ENCODE peak calls at places on chromosomes 7 and 10, in eight cellular contexts. D is kidney epithelial cell; L is kidney tubule cell; S is activated naive CD8-positive, alpha-beta T cell treated with anti-CD3 and anti-CD28 coated beads for 36 hours; W is GM03348; M is hippocampal formation; T is HEK293T; U is amniotic stem cell. Y is an unnamed sample.

GRCh38 chr7:131057015-131057518 is 270.6 kb upstream of the MKLN1 start:
- DNase-seq in T (no peak), D (peak), W (peak), L (no peak), M (peak), U (peak), S (no peak), Y (peak)

GRCh38 chr10:5014936-5015335 is 11.3 kb upstream of the AKR1C2 start:
- DNase-seq in D (no peak), T (no peak), S (no peak), M (no peak), W (no peak), U (no peak), L (peak), Y (no peak)

GRCh38 chr7:49500741-49501140 is 272.7 kb upstream of the VWC2 start:
- DNase-seq in W (no peak), D (no peak), L (no peak), S (no peak), M (no peak), T (no peak), U (no peak), Y (no peak)

GRCh38 chr7:41708621-41709358 is 5.9 kb upstream of the INHBA start:
- DNase-seq in S (no peak), D (no peak), L (no peak), W (no peak), T (no peak), M (no peak), U (no peak), Y (no peak)

GRCh38 chr7:4216016-4216415 is 466.1 kb upstream of the FOXK1 start:
- DNase-seq in T (no peak), M (no peak), U (no peak), D (no peak), S (no peak), L (no peak), W (no peak), Y (peak)

GRCh38 chr7:139431459-139431858 is 52.0 kb downstream of the KLRG2 start:
- DNase-seq in S (no peak), D (no peak), L (no peak), M (no peak), U (no peak), T (no peak), W (no peak), Y (no peak)

GRCh38 chr10:104274762-104275721 is 6.1 kb downstream of the GSTO2 start:
- DNase-seq in S (peak), M (no peak), U (no peak), T (peak), W (peak), D (no peak), L (peak), Y (peak)

GRCh38 chr7:131225619-131226101 is 102.0 kb upstream of the MKLN1 start:
- DNase-seq in L (peak), T (no peak), U (no peak), S (no peak), W (no peak), M (no peak), D (peak), Y (peak)

GRCh38 chr7:74284781-74285259 is 4.4 kb upstream of the CLIP2 start:
- DNase-seq in L (no peak), U (no peak), W (no peak), T (no peak), S (no peak), M (no peak), D (no peak), Y (no peak)

GRCh38 chr7:2792856-2793487 is 51.1 kb downstream of the GNA12 start:
- DNase-seq in T (no peak), W (no peak), U (no peak), S (no peak), L (no peak), D (no peak), M (no peak), Y (no peak)

GRCh38 chr10:42753507-42754154 is 29.0 kb upstream of the BMS1 start:
- DNase-seq in L (no peak), S (peak), W (peak), U (no peak), D (no peak), M (no peak), T (peak), Y (no peak)

GRCh38 chr7:32088336-32088975 is 18.2 kb upstream of the PDE1C start:
- DNase-seq in W (no peak), U (no peak), M (no peak), L (no peak), S (no peak), D (peak), T (no peak), Y (no peak)

GRCh38 chr7:36971515-36972139 is 247.3 kb upstream of the AOAH start:
- DNase-seq in W (no peak), S (no peak), U (no peak), M (no peak), L (peak), T (no peak), D (no peak), Y (no peak)

GRCh38 chr10:10330481-10330880 is 687.2 kb upstream of the CELF2 start:
- DNase-seq in M (no peak), T (no peak), L (no peak), U (no peak), D (no peak), S (no peak), W (no peak), Y (no peak)

GRCh38 chr10:117132751-117133231 is 5.3 kb downstream of the VAX1 start:
- DNase-seq in M (no peak), L (no peak), S (no peak), D (no peak), U (no peak), W (no peak), T (no peak), Y (no peak)

GRCh38 chr10:110436554-110437350 is 61.0 kb upstream of the DUSP5 start:
- DNase-seq in M (no peak), L (no peak), S (no peak), U (no peak), D (no peak), T (no peak), W (no peak), Y (no peak)

GRCh38 chr7:45684910-45685618 is 110.9 kb downstream of the ADCY1 start:
- DNase-seq in S (no peak), W (no peak), T (no peak), D (no peak), M (no peak), U (no peak), L (peak), Y (peak)

GRCh38 chr10:71265201-71265575 is 52.8 kb downstream of the UNC5B start:
- DNase-seq in W (no peak), M (no peak), U (no peak), L (no peak), S (no peak), T (no peak), D (no peak), Y (no peak)

GRCh38 chr10:101217450-101218281 is 11.6 kb downstream of the LBX1 start:
- DNase-seq in S (no peak), U (no peak), T (no peak), D (no peak), W (peak), M (no peak), L (peak), Y (no peak)

GRCh38 chr10:75035975-75036708 is 75.3 kb upstream of the SAMD8 start:
- DNase-seq in L (no peak), D (no peak), W (peak), T (no peak), M (no peak), S (peak), U (no peak), Y (no peak)

GRCh38 chr10:22491480-22491879 is 146.2 kb downstream of the SPAG6 start:
- DNase-seq in T (no peak), S (no peak), D (no peak), M (peak), U (no peak), L (peak), W (no peak), Y (no peak)

GRCh38 chr7:80439894-80440811 is 71.7 kb downstream of the GNAT3 start:
- DNase-seq in S (no peak), M (no peak), W (peak), T (no peak), D (no peak), L (peak), U (no peak), Y (no peak)

Y was measured in prostate gland.